ENCODE peak calls at places on chromosomes 5 and 9, in six cellular contexts. D is IMR-90, J is mesenchymal stem cell, V is H9, W is neuronal stem cell, B is H1. M is an unnamed sample.

GRCh38 chr5:5419291-5420210 is 2.9 kb upstream of the ICE1 start:
- DNase-seq in D (peak; percentile 92), J (peak; percentile 80), V (peak; percentile 46), W (peak; percentile 27), B (no peak), M (no peak)

GRCh38 chr9:122125158-122125890 is 32.2 kb upstream of the TTLL11 start:
- DNase-seq in D (peak; percentile 76), J (peak; percentile 77), V (peak; percentile 82), W (peak; percentile 76), B (peak; percentile 92), M (peak; percentile 95)

GRCh38 chr9:130154816-130155215 is 17.4 kb upstream of the NCS1 start:
- DNase-seq in D (no peak), J (no peak), V (no peak), W (no peak), B (no peak), M (no peak)

GRCh38 chr5:66840527-66841013 is 244.4 kb downstream of the MAST4 start:
- DNase-seq in D (no peak), J (peak; percentile 21), V (no peak), W (no peak), B (no peak), M (no peak)

GRCh38 chr5:28927559-28928326 is 1889.4 kb upstream of the CDH9 start:
- DNase-seq in D (no peak), J (no peak), V (no peak), W (no peak), B (no peak), M (no peak)

GRCh38 chr5:51034501-51034900 is 348.7 kb upstream of the ISL1 start:
- DNase-seq in D (no peak), J (no peak), V (no peak), W (no peak), B (no peak), M (no peak)

GRCh38 chr9:88011005-88011766 is 36.9 kb upstream of the CDK20 start:
- DNase-seq in D (peak; percentile 15), J (peak; percentile 26), V (no peak), W (no peak), B (no peak), M (no peak)

GRCh38 chr5:141848771-141849370 is 29.3 kb downstream of the PCDH1 start:
- DNase-seq in D (peak; percentile 66), J (peak; percentile 75), V (peak; percentile 95), W (no peak), B (peak; percentile 91), M (peak; percentile 75)

GRCh38 chr5:95134326-95134725 is 150.6 kb downstream of the MCTP1 start:
- DNase-seq in D (no peak), J (no peak), V (peak; percentile 39), W (no peak), B (no peak), M (no peak)

DNA sequence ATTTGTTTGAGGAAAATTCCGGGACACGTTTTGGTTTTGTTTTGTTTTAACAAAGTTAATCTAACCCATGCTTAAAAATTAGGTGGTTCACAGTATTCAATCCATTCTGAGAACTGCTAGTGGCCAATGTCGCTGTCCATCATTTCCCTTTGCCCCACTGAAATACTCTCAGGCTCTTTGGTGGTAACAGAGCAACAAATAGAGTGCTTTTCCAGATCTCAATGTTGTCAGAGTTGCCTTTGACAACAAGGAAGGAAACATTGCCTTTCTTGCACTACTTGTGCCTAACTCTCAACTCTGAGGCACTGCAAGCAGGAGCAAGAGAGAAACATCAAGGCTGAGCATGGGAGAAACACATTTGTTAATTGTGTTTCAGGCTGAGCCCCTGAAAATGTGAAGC is 153.9 kb downstream of the MCTP1 start:
- DNase-seq in D (no peak), J (peak; percentile 12), V (no peak), W (no peak), B (no peak), M (no peak)
- H4K91ac ChIP-seq in D (no peak overlapping the region), J (no peak overlapping the region), V (no peak overlapping the region), W (no peak overlapping the region), B (no peak overlapping the region), M (no peak overlapping the region)

GRCh38 chr5:2000591-2000990 is 117.9 kb upstream of the IRX4 start:
- DNase-seq in D (no peak), J (no peak), V (no peak), W (no peak), B (no peak), M (no peak)
- H3K14ac ChIP-seq in D (no peak overlapping the region), J (no peak overlapping the region), V (no peak overlapping the region), W (no peak overlapping the region), B (no peak overlapping the region), M (no peak overlapping the region)

DNA sequence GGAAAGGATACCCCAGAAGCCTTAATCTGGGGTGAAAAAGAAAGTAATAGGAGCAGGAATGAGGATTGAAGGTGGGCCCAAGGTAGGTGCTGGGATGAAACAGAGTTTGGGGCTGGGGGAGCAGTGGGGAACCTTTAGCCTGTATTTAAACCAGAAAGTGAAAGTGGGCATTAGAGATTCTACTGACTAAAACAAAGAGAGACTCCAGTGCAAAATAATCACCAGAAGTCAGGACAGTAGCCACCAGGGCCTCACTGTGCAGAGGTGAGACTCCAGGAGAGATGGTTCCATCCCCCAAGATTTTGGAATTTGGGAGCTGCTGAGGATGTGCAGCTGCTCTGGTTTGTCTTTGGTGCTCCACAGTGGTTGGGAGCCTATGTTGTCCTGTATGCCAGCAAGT is 13.1 kb downstream of the DNAJB5 start:
- DNase-seq in D (no peak), J (no peak), V (no peak), W (no peak), B (no peak), M (no peak)
- H2BK120ac ChIP-seq in D (no peak overlapping the region), J (no peak overlapping the region), V (no peak overlapping the region), W (no peak overlapping the region), B (peak overlapping the region; percentile 47), M (no peak overlapping the region)

GRCh38 chr5:76099286-76099702 is 16.1 kb downstream of the SV2C start:
- DNase-seq in D (no peak), J (no peak), V (no peak), W (no peak), B (no peak), M (no peak)

GRCh38 chr5:76106149-76106548 is 23.0 kb downstream of the SV2C start:
- DNase-seq in D (no peak), J (no peak), V (no peak), W (no peak), B (no peak), M (no peak)

GRCh38 chr5:76099756-76100155 is 16.6 kb downstream of the SV2C start:
- DNase-seq in D (no peak), J (no peak), V (no peak), W (no peak), B (no peak), M (no peak)

DNA sequence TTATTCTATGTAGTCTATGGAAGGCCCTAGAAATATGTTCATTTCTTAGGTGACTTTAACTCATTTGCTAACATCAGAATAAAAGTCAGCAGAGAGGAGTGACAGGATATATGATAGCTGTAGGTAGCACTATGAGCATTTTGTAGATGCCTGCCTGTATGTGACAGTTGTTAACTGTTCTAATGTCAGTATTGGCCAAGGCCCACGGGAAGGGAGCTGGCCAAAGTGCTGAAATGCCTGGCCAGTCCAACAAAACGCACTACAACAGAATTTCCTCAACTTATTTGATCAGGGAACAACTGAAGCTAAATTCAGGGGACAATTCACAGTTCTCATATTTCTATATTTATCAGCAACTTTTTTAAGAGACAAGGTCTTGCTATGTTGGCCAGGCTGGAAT is 20.8 kb downstream of the SV2C start:
- DNase-seq in D (peak; percentile 19), J (peak; percentile 22), V (peak; percentile 57), W (peak; percentile 66), B (peak; percentile 79), M (peak; percentile 15)
- H4K91ac ChIP-seq in D (no peak overlapping the region), J (no peak overlapping the region), V (no peak overlapping the region), W (no peak overlapping the region), B (no peak overlapping the region), M (no peak overlapping the region)

GRCh38 chr5:115439042-115439441 is 105.5 kb downstream of the FEM1C start:
- DNase-seq in D (no peak), J (no peak), V (no peak), W (no peak), B (no peak), M (peak; percentile 77)

GRCh38 chr5:115439639-115440038 is 104.9 kb downstream of the FEM1C start:
- DNase-seq in D (no peak), J (no peak), V (no peak), W (no peak), B (no peak), M (no peak)

GRCh38 chr5:115435065-115435775 is 109.4 kb downstream of the FEM1C start:
- DNase-seq in D (no peak), J (no peak), V (no peak), W (no peak), B (no peak), M (no peak)

GRCh38 chr5:115435776-115436712 is 108.5 kb downstream of the FEM1C start:
- DNase-seq in D (peak; percentile 50), J (no peak), V (no peak), W (no peak), B (no peak), M (no peak)

DNA sequence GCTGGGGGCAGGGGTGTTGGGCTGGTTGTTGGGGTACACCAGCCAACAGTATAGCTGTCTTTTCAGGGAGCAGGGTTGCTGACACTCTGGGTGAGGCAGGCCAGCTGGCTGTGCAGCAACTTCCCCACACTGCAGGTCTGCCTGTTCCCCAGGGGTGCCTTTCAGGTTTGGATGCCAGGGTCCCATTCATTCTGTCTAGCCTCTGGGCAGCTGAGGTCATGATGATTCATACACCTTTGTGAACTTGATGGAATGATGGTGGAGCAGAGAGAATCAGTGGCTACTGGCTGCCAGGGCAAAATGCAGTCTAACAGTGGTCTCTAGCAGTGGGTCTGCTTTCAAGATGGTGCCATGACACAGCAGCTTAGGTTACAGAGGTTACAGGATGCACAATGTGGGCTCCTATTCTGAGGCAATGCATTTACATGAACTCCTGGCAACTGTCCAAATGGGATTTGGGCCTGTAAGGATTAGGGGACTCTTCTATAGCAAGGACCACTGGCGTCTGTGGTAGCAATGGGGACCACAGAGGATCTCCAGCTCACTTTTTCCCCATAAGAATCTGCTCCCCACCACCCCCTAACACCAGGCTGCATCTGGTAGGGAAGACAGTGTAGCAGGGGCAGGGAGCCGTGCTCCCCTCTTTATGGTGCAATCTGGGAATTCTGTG is 103.7 kb downstream of the FEM1C start:
- DNase-seq in D (no peak), J (no peak), V (no peak), W (no peak), B (no peak), M (peak; percentile 54)
- H3K14ac ChIP-seq in D (no peak overlapping the region), J (peak overlapping the region; percentile 29), V (no peak overlapping the region), W (no peak overlapping the region), B (no peak overlapping the region), M (no peak overlapping the region)

DNA sequence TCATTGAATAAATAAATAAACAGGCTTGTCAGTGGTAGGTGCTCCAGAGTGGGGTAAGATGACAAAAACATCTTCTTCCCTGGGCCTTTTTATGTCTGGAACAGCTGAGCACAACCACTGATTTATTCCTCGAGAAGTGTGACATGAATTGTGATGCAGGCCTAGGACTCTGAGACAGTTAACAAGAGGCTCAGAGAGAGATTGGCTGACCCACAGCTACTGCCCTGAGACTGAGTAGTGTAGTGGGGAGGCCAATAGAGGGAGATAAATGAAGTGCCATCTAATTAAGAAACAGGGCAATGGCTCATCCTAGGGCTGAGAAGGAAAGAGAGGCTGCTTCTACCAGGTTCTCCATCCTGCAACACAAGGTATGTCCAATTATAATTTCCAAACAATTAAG is 369.3 kb upstream of the TRPC7 start:
- DNase-seq in D (no peak), J (no peak), V (no peak), W (no peak), B (no peak), M (no peak)
- H2BK120ac ChIP-seq in D (no peak overlapping the region), J (no peak overlapping the region), V (no peak overlapping the region), W (no peak overlapping the region), B (no peak overlapping the region), M (peak overlapping the region; percentile 76)

M was measured in trophoblast cell.